ENCODE peak calls at places on chromosomes 11 and 22, in ten cellular contexts. One of them, this sample, is unnamed.

GRCh38 chr11:60367009-60367408 is 11.3 kb upstream of the MS4A7 start:
- ATAC-seq in CD8-positive, alpha-beta T cell: no peak
- ATAC-seq in left cardiac atrium: no peak
- ATAC-seq in body of pancreas: no peak
- ATAC-seq in right cardiac atrium: no peak
- ATAC-seq in heart right ventricle: no peak
- ATAC-seq in naive thymus-derived CD8-positive, alpha-beta T cell: peak
- ATAC-seq in Right ventricle myocardium superior: no peak
- ATAC-seq in Panc1: no peak
- ATAC-seq in gastroesophageal sphincter: no peak
- ATAC-seq in this sample: no peak

GRCh38 chr11:44780940-44781631 is 54.3 kb downstream of the TSPAN18 start:
- ATAC-seq in CD8-positive, alpha-beta T cell: no peak
- ATAC-seq in left cardiac atrium: peak
- ATAC-seq in body of pancreas: no peak
- ATAC-seq in right cardiac atrium: peak
- ATAC-seq in heart right ventricle: peak
- ATAC-seq in naive thymus-derived CD8-positive, alpha-beta T cell: no peak
- ATAC-seq in Right ventricle myocardium superior: peak
- ATAC-seq in Panc1: no peak
- ATAC-seq in gastroesophageal sphincter: peak
- ATAC-seq in this sample: peak

GRCh38 chr11:95297680-95298452 is 66.9 kb upstream of the SESN3 start:
- ATAC-seq in CD8-positive, alpha-beta T cell: no peak
- ATAC-seq in left cardiac atrium: peak
- ATAC-seq in body of pancreas: no peak
- ATAC-seq in right cardiac atrium: no peak
- ATAC-seq in heart right ventricle: no peak
- ATAC-seq in naive thymus-derived CD8-positive, alpha-beta T cell: no peak
- ATAC-seq in Right ventricle myocardium superior: no peak
- ATAC-seq in Panc1: no peak
- ATAC-seq in gastroesophageal sphincter: no peak
- ATAC-seq in this sample: no peak

GRCh38 chr11:114262681-114263509 is 33.3 kb upstream of the NNMT start:
- ATAC-seq in CD8-positive, alpha-beta T cell: peak
- ATAC-seq in left cardiac atrium: peak
- ATAC-seq in body of pancreas: peak
- ATAC-seq in right cardiac atrium: peak
- ATAC-seq in heart right ventricle: peak
- ATAC-seq in naive thymus-derived CD8-positive, alpha-beta T cell: peak
- ATAC-seq in Right ventricle myocardium superior: peak
- ATAC-seq in Panc1: peak
- ATAC-seq in gastroesophageal sphincter: peak
- ATAC-seq in this sample: peak

GRCh38 chr11:30527566-30527965 is 58.6 kb downstream of the MPPED2 start:
- ATAC-seq in CD8-positive, alpha-beta T cell: no peak
- ATAC-seq in left cardiac atrium: no peak
- ATAC-seq in body of pancreas: peak
- ATAC-seq in right cardiac atrium: no peak
- ATAC-seq in heart right ventricle: no peak
- ATAC-seq in naive thymus-derived CD8-positive, alpha-beta T cell: no peak
- ATAC-seq in Right ventricle myocardium superior: no peak
- ATAC-seq in Panc1: no peak
- ATAC-seq in gastroesophageal sphincter: no peak
- ATAC-seq in this sample: no peak

GRCh38 chr11:61635787-61636186 is 44.4 kb upstream of the DAGLA start:
- ATAC-seq in CD8-positive, alpha-beta T cell: no peak
- ATAC-seq in left cardiac atrium: no peak
- ATAC-seq in body of pancreas: no peak
- ATAC-seq in right cardiac atrium: no peak
- ATAC-seq in heart right ventricle: no peak
- ATAC-seq in naive thymus-derived CD8-positive, alpha-beta T cell: no peak
- ATAC-seq in Right ventricle myocardium superior: no peak
- ATAC-seq in Panc1: no peak
- ATAC-seq in gastroesophageal sphincter: no peak
- ATAC-seq in this sample: no peak

GRCh38 chr11:45456686-45457085 is 170.5 kb upstream of the SYT13 start:
- ATAC-seq in CD8-positive, alpha-beta T cell: no peak
- ATAC-seq in left cardiac atrium: no peak
- ATAC-seq in body of pancreas: no peak
- ATAC-seq in right cardiac atrium: no peak
- ATAC-seq in heart right ventricle: no peak
- ATAC-seq in naive thymus-derived CD8-positive, alpha-beta T cell: no peak
- ATAC-seq in Right ventricle myocardium superior: no peak
- ATAC-seq in Panc1: no peak
- ATAC-seq in gastroesophageal sphincter: no peak
- ATAC-seq in this sample: no peak

GRCh38 chr22:39819429-39819828 is 74.1 kb downstream of the ENTHD1 start:
- ATAC-seq in CD8-positive, alpha-beta T cell: no peak
- ATAC-seq in left cardiac atrium: no peak
- ATAC-seq in body of pancreas: no peak
- ATAC-seq in right cardiac atrium: no peak
- ATAC-seq in heart right ventricle: no peak
- ATAC-seq in naive thymus-derived CD8-positive, alpha-beta T cell: no peak
- ATAC-seq in Right ventricle myocardium superior: no peak
- ATAC-seq in Panc1: no peak
- ATAC-seq in gastroesophageal sphincter: no peak
- ATAC-seq in this sample: no peak

GRCh38 chr11:76119779-76120178 is 86.5 kb downstream of the WNT11 start:
- ATAC-seq in CD8-positive, alpha-beta T cell: no peak
- ATAC-seq in left cardiac atrium: peak
- ATAC-seq in body of pancreas: peak
- ATAC-seq in right cardiac atrium: peak
- ATAC-seq in heart right ventricle: peak
- ATAC-seq in naive thymus-derived CD8-positive, alpha-beta T cell: no peak
- ATAC-seq in Right ventricle myocardium superior: peak
- ATAC-seq in Panc1: no peak
- ATAC-seq in gastroesophageal sphincter: no peak
- ATAC-seq in this sample: no peak

GRCh38 chr11:128845334-128845780 is 21.7 kb downstream of the KCNJ1 start:
- ATAC-seq in CD8-positive, alpha-beta T cell: peak
- ATAC-seq in left cardiac atrium: peak
- ATAC-seq in body of pancreas: no peak
- ATAC-seq in right cardiac atrium: peak
- ATAC-seq in heart right ventricle: no peak
- ATAC-seq in naive thymus-derived CD8-positive, alpha-beta T cell: peak
- ATAC-seq in Right ventricle myocardium superior: peak
- ATAC-seq in Panc1: no peak
- ATAC-seq in gastroesophageal sphincter: no peak
- ATAC-seq in this sample: no peak

GRCh38 chr11:36361901-36362391 is 65.9 kb downstream of the PRR5L start:
- ATAC-seq in CD8-positive, alpha-beta T cell: no peak
- ATAC-seq in left cardiac atrium: peak
- ATAC-seq in body of pancreas: peak
- ATAC-seq in right cardiac atrium: peak
- ATAC-seq in heart right ventricle: peak
- ATAC-seq in naive thymus-derived CD8-positive, alpha-beta T cell: no peak
- ATAC-seq in Right ventricle myocardium superior: no peak
- ATAC-seq in Panc1: no peak
- ATAC-seq in gastroesophageal sphincter: no peak
- ATAC-seq in this sample: peak

GRCh38 chr22:33050614-33051230 is 7.5 kb downstream of the SYN3 start:
- ATAC-seq in CD8-positive, alpha-beta T cell: no peak
- ATAC-seq in left cardiac atrium: no peak
- ATAC-seq in body of pancreas: no peak
- ATAC-seq in right cardiac atrium: no peak
- ATAC-seq in heart right ventricle: no peak
- ATAC-seq in naive thymus-derived CD8-positive, alpha-beta T cell: no peak
- ATAC-seq in Right ventricle myocardium superior: no peak
- ATAC-seq in Panc1: no peak
- ATAC-seq in gastroesophageal sphincter: no peak
- ATAC-seq in this sample: no peak

GRCh38 chr22:25729595-25729994 is 12.4 kb upstream of the MYO18B start:
- ATAC-seq in CD8-positive, alpha-beta T cell: no peak
- ATAC-seq in left cardiac atrium: no peak
- ATAC-seq in body of pancreas: no peak
- ATAC-seq in right cardiac atrium: peak
- ATAC-seq in heart right ventricle: no peak
- ATAC-seq in naive thymus-derived CD8-positive, alpha-beta T cell: no peak
- ATAC-seq in Right ventricle myocardium superior: no peak
- ATAC-seq in Panc1: no peak
- ATAC-seq in gastroesophageal sphincter: no peak
- ATAC-seq in this sample: no peak

GRCh38 chr11:83061883-83062282 is 9.8 kb downstream of the RAB30 start:
- ATAC-seq in CD8-positive, alpha-beta T cell: no peak
- ATAC-seq in left cardiac atrium: no peak
- ATAC-seq in body of pancreas: no peak
- ATAC-seq in right cardiac atrium: no peak
- ATAC-seq in heart right ventricle: no peak
- ATAC-seq in naive thymus-derived CD8-positive, alpha-beta T cell: peak
- ATAC-seq in Right ventricle myocardium superior: no peak
- ATAC-seq in Panc1: no peak
- ATAC-seq in gastroesophageal sphincter: no peak
- ATAC-seq in this sample: no peak

GRCh38 chr11:125935056-125935455 is 10.8 kb upstream of the VSIG10L2 start:
- ATAC-seq in CD8-positive, alpha-beta T cell: no peak
- ATAC-seq in left cardiac atrium: no peak
- ATAC-seq in body of pancreas: no peak
- ATAC-seq in right cardiac atrium: no peak
- ATAC-seq in heart right ventricle: no peak
- ATAC-seq in naive thymus-derived CD8-positive, alpha-beta T cell: no peak
- ATAC-seq in Right ventricle myocardium superior: no peak
- ATAC-seq in Panc1: no peak
- ATAC-seq in gastroesophageal sphincter: no peak
- ATAC-seq in this sample: peak

GRCh38 chr22:40572976-40573375 is 63.5 kb downstream of the MRTFA start:
- ATAC-seq in CD8-positive, alpha-beta T cell: no peak
- ATAC-seq in left cardiac atrium: no peak
- ATAC-seq in body of pancreas: no peak
- ATAC-seq in right cardiac atrium: no peak
- ATAC-seq in heart right ventricle: no peak
- ATAC-seq in naive thymus-derived CD8-positive, alpha-beta T cell: no peak
- ATAC-seq in Right ventricle myocardium superior: peak
- ATAC-seq in Panc1: no peak
- ATAC-seq in gastroesophageal sphincter: peak
- ATAC-seq in this sample: no peak

GRCh38 chr11:117096140-117096972 is 1.9 kb downstream of the SIK3 start:
- ATAC-seq in CD8-positive, alpha-beta T cell: peak
- ATAC-seq in left cardiac atrium: no peak
- ATAC-seq in body of pancreas: no peak
- ATAC-seq in right cardiac atrium: no peak
- ATAC-seq in heart right ventricle: no peak
- ATAC-seq in naive thymus-derived CD8-positive, alpha-beta T cell: peak
- ATAC-seq in Right ventricle myocardium superior: no peak
- ATAC-seq in Panc1: peak
- ATAC-seq in gastroesophageal sphincter: no peak
- ATAC-seq in this sample: no peak